ENCODE peak calls at places on chromosomes 3 and 15, in ten cellular contexts. V is IMR-90; K is GM13976; Z is HCT116; T is astrocyte; M is CD4-positive, alpha-beta T cell; H is CD8-positive, alpha-beta T cell; I is NB4; N is hepatocyte; A is mucosa of descending colon. B is an unnamed sample.

GRCh38 chr15:90816401-90817116 is 51.8 kb upstream of the FURIN start:
- DNase-seq in V (no peak), K (no peak), Z (no peak), T (no peak), M (no peak), H (no peak), I (no peak), N (no peak), A (no peak), B (no peak)

GRCh38 chr15:76327191-76328105 is 9.1 kb upstream of the ISL2 start:
- DNase-seq in V (peak), K (no peak), Z (no peak), T (peak), M (no peak), H (no peak), I (no peak), N (no peak), A (no peak), B (no peak)

GRCh38 chr3:71520186-71521020 is 63.1 kb downstream of the FOXP1 start:
- DNase-seq in V (peak), K (no peak), Z (no peak), T (no peak), M (no peak), H (no peak), I (no peak), N (no peak), A (no peak), B (no peak)

GRCh38 chr3:172040976-172041963 is 1.9 kb downstream of the FNDC3B start:
- DNase-seq in V (peak), K (no peak), Z (no peak), T (peak), M (no peak), H (no peak), I (peak), N (peak), A (peak), B (no peak)

GRCh38 chr3:148232409-148232808 is 465.3 kb upstream of the AGTR1 start:
- DNase-seq in V (no peak), K (no peak), Z (no peak), T (no peak), M (no peak), H (no peak), I (no peak), N (no peak), A (no peak), B (no peak)

GRCh38 chr3:9743548-9743947 is 6.2 kb upstream of the OGG1 start:
- DNase-seq in V (no peak), K (no peak), Z (no peak), T (no peak), M (no peak), H (no peak), I (no peak), N (no peak), A (no peak), B (no peak)

GRCh38 chr3:757711-758110 is 335.1 kb upstream of the CNTN6 start:
- DNase-seq in V (no peak), K (no peak), Z (no peak), T (no peak), M (no peak), H (no peak), I (no peak), N (no peak), A (no peak), B (no peak)

GRCh38 chr3:195154111-195154791 is 116.7 kb downstream of the XXYLT1 start:
- DNase-seq in V (peak), K (no peak), Z (no peak), T (peak), M (no peak), H (no peak), I (peak), N (no peak), A (no peak), B (no peak)

GRCh38 chr3:193938613-193939012 is 197.3 kb upstream of the HES1 start:
- DNase-seq in V (no peak), K (no peak), Z (no peak), T (no peak), M (no peak), H (no peak), I (no peak), N (no peak), A (no peak), B (no peak)

GRCh38 chr3:109373933-109374332 is 36.6 kb upstream of the DPPA4 start:
- DNase-seq in V (no peak), K (no peak), Z (no peak), T (no peak), M (no peak), H (no peak), I (no peak), N (no peak), A (no peak), B (no peak)

GRCh38 chr3:87125116-87125515 is 102.0 kb upstream of the CHMP2B start:
- DNase-seq in V (no peak), K (no peak), Z (no peak), T (no peak), M (no peak), H (no peak), I (no peak), N (no peak), A (no peak), B (no peak)

GRCh38 chr15:39704684-39705083 is 78.0 kb downstream of the FSIP1 start:
- DNase-seq in V (peak), K (no peak), Z (no peak), T (peak), M (no peak), H (no peak), I (no peak), N (no peak), A (no peak), B (no peak)

GRCh38 chr15:39704235-39704634 is 78.4 kb downstream of the FSIP1 start:
- DNase-seq in V (no peak), K (no peak), Z (no peak), T (peak), M (no peak), H (no peak), I (no peak), N (no peak), A (no peak), B (no peak)

GRCh38 chr15:39700301-39700700 is 82.3 kb downstream of the FSIP1 start:
- DNase-seq in V (no peak), K (no peak), Z (no peak), T (no peak), M (no peak), H (no peak), I (no peak), N (no peak), A (no peak), B (no peak)

GRCh38 chr15:39699531-39700110 is 83.0 kb downstream of the FSIP1 start:
- DNase-seq in V (no peak), K (no peak), Z (no peak), T (no peak), M (no peak), H (no peak), I (no peak), N (no peak), A (no peak), B (no peak)

DNA sequence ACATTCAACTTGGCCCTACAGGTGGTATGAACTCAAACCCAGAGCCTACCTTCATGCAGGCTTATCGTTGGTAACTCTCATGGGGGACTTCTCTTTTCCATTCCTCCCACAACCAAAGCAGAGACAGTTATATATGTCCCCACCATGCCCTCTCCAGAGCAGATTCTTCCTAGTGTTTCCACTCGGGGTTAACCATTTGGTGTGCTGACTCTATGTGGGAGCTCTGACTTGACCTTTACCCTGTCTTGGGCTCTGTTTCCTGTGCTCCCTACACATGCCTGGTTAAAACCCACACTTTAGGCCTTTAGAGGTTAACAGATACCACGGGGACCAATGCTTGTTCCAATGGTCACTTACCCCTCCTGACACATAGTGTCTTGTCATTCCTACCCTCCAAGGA is 80.7 kb downstream of the FSIP1 start:
- DNase-seq in V (no peak), K (no peak), Z (no peak), T (no peak), M (no peak), H (no peak), I (no peak), N (no peak), A (no peak), B (no peak)
- TF ChIP-seq CTCF in V (no peak), K (no peak), Z (no peak), T (no peak), M (no peak), H (no peak), I (no peak), N (no peak), A (no peak), B (no peak)

GRCh38 chr3:185979721-185980121 is 41.9 kb upstream of the TRA2B start:
- DNase-seq in V (no peak), K (no peak), Z (no peak), T (no peak), M (no peak), H (no peak), I (no peak), N (no peak), A (no peak), B (no peak)

GRCh38 chr3:185976100-185976499 is 38.3 kb upstream of the TRA2B start:
- DNase-seq in V (no peak), K (no peak), Z (no peak), T (no peak), M (no peak), H (no peak), I (no peak), N (no peak), A (no peak), B (no peak)

GRCh38 chr3:185976977-185977678 is 39.3 kb upstream of the TRA2B start:
- DNase-seq in V (peak), K (peak), Z (peak), T (peak), M (peak), H (peak), I (peak), N (peak), A (peak), B (peak)

GRCh38 chr3:185978516-185978915 is 40.7 kb upstream of the TRA2B start:
- DNase-seq in V (no peak), K (no peak), Z (no peak), T (no peak), M (no peak), H (no peak), I (no peak), N (no peak), A (no peak), B (no peak)

GRCh38 chr3:185977679-185978040 is 39.8 kb upstream of the TRA2B start:
- DNase-seq in V (no peak), K (no peak), Z (no peak), T (no peak), M (no peak), H (no peak), I (no peak), N (no peak), A (no peak), B (no peak)
- TF ChIP-seq CTCF in V (no peak), K (no peak), Z (no peak), T (no peak), M (peak), H (no peak), I (no peak), N (no peak), A (peak), B (no peak)

GRCh38 chr3:65245133-65246076 is 557.6 kb upstream of the ADAMTS9 start:
- DNase-seq in V (peak), K (no peak), Z (no peak), T (peak), M (no peak), H (no peak), I (no peak), N (no peak), A (no peak), B (no peak)
- TF ChIP-seq CTCF in V (peak), K (no peak), Z (peak), T (peak), M (no peak), H (no peak), I (no peak), N (peak), A (no peak), B (no peak)

DNA sequence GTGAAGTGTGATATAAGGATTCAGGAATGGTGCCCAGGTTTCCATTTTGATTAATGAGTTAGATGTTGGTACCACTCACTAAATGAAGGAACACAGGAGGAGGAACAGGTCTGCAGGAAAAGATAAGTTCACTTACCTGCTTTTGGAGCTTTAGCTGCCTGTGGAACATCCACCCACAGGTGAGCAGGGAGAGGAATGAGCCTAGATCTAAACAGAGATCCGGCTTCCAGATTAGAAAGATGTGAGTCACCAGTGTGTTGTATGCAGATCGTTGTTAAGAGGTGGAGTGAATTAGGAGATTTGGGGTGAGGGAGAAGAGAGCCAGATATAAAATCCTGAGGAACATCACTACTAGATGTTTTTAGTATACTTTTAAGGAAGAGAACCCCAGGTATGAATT is 118.4 kb downstream of the KLHL25 start:
- DNase-seq in V (no peak), K (no peak), Z (no peak), T (no peak), M (no peak), H (no peak), I (no peak), N (no peak), A (no peak), B (no peak)
- TF ChIP-seq CTCF in V (no peak), K (no peak), Z (no peak), T (no peak), M (no peak), H (no peak), I (no peak), N (no peak), A (no peak), B (no peak)

GRCh38 chr3:40920041-40920440 is 279.3 kb upstream of the CTNNB1 start:
- DNase-seq in V (no peak), K (no peak), Z (no peak), T (peak), M (no peak), H (no peak), I (peak), N (no peak), A (no peak), B (no peak)

GRCh38 chr3:40925228-40925627 is 274.1 kb upstream of the CTNNB1 start:
- DNase-seq in V (no peak), K (no peak), Z (no peak), T (no peak), M (no peak), H (no peak), I (no peak), N (no peak), A (no peak), B (no peak)

GRCh38 chr3:40923130-40923529 is 276.2 kb upstream of the CTNNB1 start:
- DNase-seq in V (no peak), K (no peak), Z (no peak), T (no peak), M (no peak), H (no peak), I (peak), N (no peak), A (no peak), B (no peak)

GRCh38 chr3:40924559-40925058 is 274.7 kb upstream of the CTNNB1 start:
- DNase-seq in V (no peak), K (no peak), Z (no peak), T (no peak), M (no peak), H (no peak), I (no peak), N (no peak), A (no peak), B (no peak)

DNA sequence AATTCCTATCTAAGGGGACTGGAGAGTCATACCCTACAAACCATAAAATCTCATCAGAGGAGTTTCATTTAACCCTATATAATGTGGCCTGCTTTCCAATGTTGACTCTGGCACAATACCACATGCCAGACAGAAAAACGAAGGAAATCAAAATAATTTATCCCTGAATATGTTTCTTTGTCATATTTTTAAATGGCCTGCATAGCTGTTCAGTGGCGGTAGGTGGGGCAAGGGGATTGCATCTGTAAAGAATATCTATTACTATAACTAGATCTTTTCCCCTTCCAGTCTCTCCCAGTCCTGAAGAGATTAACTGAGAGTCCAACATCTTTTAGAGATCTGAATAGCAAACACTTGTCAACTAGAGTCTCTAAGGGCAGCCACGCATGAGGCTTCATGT is 278.1 kb upstream of the CTNNB1 start:
- DNase-seq in V (no peak), K (no peak), Z (no peak), T (no peak), M (no peak), H (no peak), I (no peak), N (no peak), A (no peak), B (no peak)
- TF ChIP-seq CTCF in V (no peak), K (no peak), Z (no peak), T (no peak), M (no peak), H (no peak), I (no peak), N (no peak), A (no peak), B (no peak)

DNA sequence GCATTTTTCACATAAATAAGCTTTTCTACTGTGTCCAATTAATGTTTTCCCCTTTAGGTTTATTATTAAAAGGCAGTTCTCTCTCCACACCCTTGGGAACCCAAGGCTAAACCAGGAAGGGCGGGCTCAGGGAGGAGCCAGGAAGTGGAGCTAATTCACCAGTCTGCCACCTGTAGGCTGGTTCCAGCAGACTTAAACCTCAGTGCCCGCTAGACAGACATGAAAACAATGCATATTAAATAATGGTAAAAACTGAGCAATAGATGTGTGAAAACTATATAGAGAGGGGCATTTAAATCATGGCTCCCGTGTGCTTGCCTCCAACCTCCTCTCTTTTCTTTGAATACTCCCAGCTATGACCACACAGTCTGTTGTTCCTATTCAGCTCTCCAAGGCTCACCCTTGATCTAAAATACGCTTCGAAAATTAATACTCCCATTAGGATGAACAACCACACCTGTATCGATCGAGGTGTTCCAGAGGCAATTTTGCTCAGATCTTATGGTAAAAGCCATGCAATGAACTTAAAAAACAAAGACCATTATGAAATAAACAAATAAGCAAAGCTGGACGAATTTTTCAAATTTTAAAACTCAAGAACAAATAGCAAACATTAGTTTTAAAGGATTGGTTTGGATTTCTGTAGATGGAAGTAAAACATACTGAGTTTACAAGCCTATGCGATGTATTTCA is 253.3 kb downstream of the TJP1 start:
- DNase-seq in V (no peak), K (no peak), Z (peak), T (no peak), M (no peak), H (no peak), I (peak), N (peak), A (peak), B (no peak)
- TF ChIP-seq CTCF in V (no peak), K (no peak), Z (peak), T (no peak), M (no peak), H (no peak), I (no peak), N (peak), A (no peak), B (no peak)

GRCh38 chr15:32029409-32029861 is 880 bp upstream of the CHRNA7 start:
- DNase-seq in V (no peak), K (no peak), Z (no peak), T (no peak), M (no peak), H (no peak), I (peak), N (peak), A (peak), B (no peak)
- TF ChIP-seq CTCF in V (no peak), K (no peak), Z (peak), T (peak), M (no peak), H (no peak), I (peak), N (peak), A (no peak), B (peak)

GRCh38 chr15:69666921-69667811 is 214.5 kb downstream of the RPLP1 start:
- DNase-seq in V (no peak), K (peak), Z (no peak), T (no peak), M (no peak), H (no peak), I (peak), N (no peak), A (peak), B (peak)

GRCh38 chr15:69666441-69666882 is 213.8 kb downstream of the RPLP1 start:
- DNase-seq in V (peak), K (peak), Z (no peak), T (peak), M (no peak), H (no peak), I (peak), N (no peak), A (no peak), B (peak)

GRCh38 chr15:69664572-69665326 is 212.1 kb downstream of the RPLP1 start:
- DNase-seq in V (no peak), K (peak), Z (no peak), T (no peak), M (no peak), H (no peak), I (no peak), N (no peak), A (no peak), B (no peak)

GRCh38 chr15:69663982-69664381 is 211.4 kb downstream of the RPLP1 start:
- DNase-seq in V (no peak), K (no peak), Z (no peak), T (no peak), M (no peak), H (no peak), I (no peak), N (no peak), A (no peak), B (no peak)

GRCh38 chr15:69665641-69666091 is 213.0 kb downstream of the RPLP1 start:
- DNase-seq in V (no peak), K (peak), Z (no peak), T (no peak), M (no peak), H (no peak), I (peak), N (no peak), A (no peak), B (no peak)
- TF ChIP-seq CTCF in V (no peak), K (no peak), Z (no peak), T (no peak), M (no peak), H (no peak), I (no peak), N (no peak), A (no peak), B (no peak)

GRCh38 chr3:26714485-26714884 is 91.9 kb downstream of the LRRC3B start:
- DNase-seq in V (no peak), K (no peak), Z (no peak), T (no peak), M (no peak), H (no peak), I (no peak), N (no peak), A (no peak), B (no peak)

GRCh38 chr3:26718295-26718694 is 95.7 kb downstream of the LRRC3B start:
- DNase-seq in V (no peak), K (no peak), Z (no peak), T (no peak), M (no peak), H (no peak), I (no peak), N (no peak), A (no peak), B (no peak)

GRCh38 chr3:26712211-26713026 is 89.8 kb downstream of the LRRC3B start:
- DNase-seq in V (peak), K (peak), Z (peak), T (no peak), M (no peak), H (no peak), I (peak), N (peak), A (no peak), B (peak)
- TF ChIP-seq CTCF in V (peak), K (peak), Z (peak), T (peak), M (no peak), H (peak), I (peak), N (peak), A (peak), B (peak)

GRCh38 chr3:120642368-120642948 is 39.6 kb downstream of the HGD start:
- DNase-seq in V (peak), K (no peak), Z (no peak), T (peak), M (no peak), H (no peak), I (peak), N (no peak), A (no peak), B (no peak)
- TF ChIP-seq CTCF in V (peak), K (no peak), Z (no peak), T (no peak), M (no peak), H (no peak), I (peak), N (no peak), A (no peak), B (no peak)